ENCODE peak calls at places on chromosomes 1 and 21, in four cellular contexts. D, I, Y and A are unnamed samples.

GRCh38 chr1:101200513-101200912 is 36.3 kb upstream of the S1PR1 start:
- DNase-seq in Y (no peak), D (no peak), I (peak; percentile 48), A (peak; percentile 59)

GRCh38 chr1:216250861-216251260 is 172.4 kb downstream of the USH2A start:
- DNase-seq in Y (no peak), I (no peak), D (no peak), A (no peak)

GRCh38 chr1:192539450-192540132 is 36.0 kb upstream of the RGS1 start:
- DNase-seq in D (no peak), I (peak; percentile 68), Y (peak; percentile 97), A (peak; percentile 24)

GRCh38 chr1:17307946-17308345 is at the start of gene PADI4:
- DNase-seq in I (no peak), D (no peak), Y (no peak), A (peak; percentile 15)

GRCh38 chr21:42071146-42071737 is at the start of gene UMODL1:
- DNase-seq in I (no peak), Y (no peak), D (no peak), A (no peak)

GRCh38 chr1:15508700-15509487 is 15.1 kb downstream of the CASP9 start:
- DNase-seq in D (no peak), I (no peak), Y (no peak), A (no peak)

GRCh38 chr1:224851210-224851849 is 78.1 kb upstream of the DNAH14 start:
- DNase-seq in Y (peak; percentile 57), D (peak; percentile 37), I (peak; percentile 65), A (peak; percentile 66)

GRCh38 chr1:172449585-172450523 is 6.0 kb upstream of the PIGC start:
- DNase-seq in I (peak; percentile 69), D (peak; percentile 28), Y (peak; percentile 58), A (peak; percentile 52)

GRCh38 chr1:170253180-170253579 is 107.4 kb downstream of the NTMT2 start:
- DNase-seq in D (no peak), I (no peak), Y (no peak), A (no peak)

GRCh38 chr1:16014509-16015482 is 3.0 kb downstream of the HSPB7 start:
- DNase-seq in I (no peak), D (no peak), Y (peak; percentile 46), A (no peak)

GRCh38 chr1:186183219-186183618 is 191.8 kb downstream of the TPR start:
- DNase-seq in Y (no peak), D (no peak), I (peak; percentile 11), A (no peak)

GRCh38 chr1:164802573-164803282 is 243.7 kb downstream of the PBX1 start:
- DNase-seq in Y (no peak), D (no peak), I (no peak), A (no peak)

GRCh38 chr21:38824124-38824822 is 18.5 kb downstream of the ETS2 start:
- DNase-seq in D (no peak), Y (no peak), I (no peak), A (no peak)

GRCh38 chr1:235910357-235911299 is 43.9 kb upstream of the LYST start:
- DNase-seq in D (no peak), I (peak; percentile 82), Y (peak; percentile 89), A (peak; percentile 51)

GRCh38 chr1:63878914-63879313 is 105.1 kb downstream of the ROR1 start:
- DNase-seq in D (no peak), Y (no peak), I (no peak), A (no peak)